ENCODE peak calls at places on chromosomes 16 and 17, in six cellular contexts. One of them, this sample, is unnamed.

GRCh38 chr16:73711441-73712080 is 585.1 kb upstream of the PSMD7 start:
- DNase-seq in GM12891: no peak
- DNase-seq in K562: no peak
- DNase-seq in GM12878: no peak
- DNase-seq in HepG2: no peak
- DNase-seq in SK-N-SH: no peak
- DNase-seq in this sample: no peak

GRCh38 chr16:53754938-53755910 is 51.3 kb downstream of the FTO start:
- DNase-seq in GM12891: no peak
- DNase-seq in GM12878: no peak
- DNase-seq in K562: no peak
- DNase-seq in SK-N-SH: no peak
- DNase-seq in HepG2: no peak
- DNase-seq in this sample: no peak

GRCh38 chr16:58040496-58040846 is 14.9 kb downstream of the MMP15 start:
- DNase-seq in SK-N-SH: peak
- DNase-seq in K562: no peak
- DNase-seq in HepG2: no peak
- DNase-seq in GM12878: no peak
- DNase-seq in GM12891: no peak
- DNase-seq in this sample: no peak

GRCh38 chr17:27888072-27888471 is 5.1 kb downstream of the LYRM9 start:
- DNase-seq in GM12878: no peak
- DNase-seq in K562: no peak
- DNase-seq in HepG2: no peak
- DNase-seq in SK-N-SH: no peak
- DNase-seq in GM12891: no peak
- DNase-seq in this sample: no peak

GRCh38 chr17:14123579-14124278 is 54.4 kb downstream of the COX10 start:
- DNase-seq in SK-N-SH: no peak
- DNase-seq in GM12891: no peak
- DNase-seq in HepG2: no peak
- DNase-seq in GM12878: peak
- DNase-seq in K562: no peak
- DNase-seq in this sample: no peak

GRCh38 chr16:56340416-56340815 is 84.9 kb downstream of the AMFR start:
- DNase-seq in K562: no peak
- DNase-seq in HepG2: no peak
- DNase-seq in GM12891: no peak
- DNase-seq in GM12878: no peak
- DNase-seq in SK-N-SH: no peak
- DNase-seq in this sample: no peak

GRCh38 chr16:19760336-19761060 is 42.4 kb downstream of the IQCK start:
- DNase-seq in GM12891: no peak
- DNase-seq in GM12878: no peak
- DNase-seq in HepG2: no peak
- DNase-seq in SK-N-SH: no peak
- DNase-seq in K562: no peak
- DNase-seq in this sample: no peak

GRCh38 chr17:21132428-21132827 is 5.7 kb downstream of the DHRS7B start:
- DNase-seq in GM12878: no peak
- DNase-seq in SK-N-SH: no peak
- DNase-seq in GM12891: no peak
- DNase-seq in K562: no peak
- DNase-seq in HepG2: no peak
- DNase-seq in this sample: no peak

GRCh38 chr17:61321344-61321743 is 78.3 kb upstream of the TBX2 start:
- DNase-seq in K562: no peak
- DNase-seq in GM12891: no peak
- DNase-seq in GM12878: no peak
- DNase-seq in SK-N-SH: no peak
- DNase-seq in HepG2: no peak
- DNase-seq in this sample: no peak

GRCh38 chr17:46154151-46154816 is 38.9 kb downstream of the KANSL1 start:
- DNase-seq in K562: no peak
- DNase-seq in GM12878: no peak
- DNase-seq in SK-N-SH: no peak
- DNase-seq in GM12891: no peak
- DNase-seq in HepG2: no peak
- DNase-seq in this sample: no peak

GRCh38 chr17:39951924-39952664 is 10.7 kb upstream of the GSDMA start:
- DNase-seq in K562: no peak
- DNase-seq in HepG2: no peak
- DNase-seq in GM12891: no peak
- DNase-seq in SK-N-SH: no peak
- DNase-seq in GM12878: no peak
- DNase-seq in this sample: no peak

GRCh38 chr16:77896357-77896972 is 108.1 kb downstream of the VAT1L start:
- DNase-seq in K562: no peak
- DNase-seq in HepG2: no peak
- DNase-seq in GM12891: no peak
- DNase-seq in SK-N-SH: peak
- DNase-seq in GM12878: no peak
- DNase-seq in this sample: no peak

GRCh38 chr16:53673189-53673588 is 30.5 kb downstream of the RPGRIP1L start:
- DNase-seq in GM12891: no peak
- DNase-seq in SK-N-SH: no peak
- DNase-seq in K562: no peak
- DNase-seq in HepG2: no peak
- DNase-seq in GM12878: no peak
- DNase-seq in this sample: no peak

GRCh38 chr17:6574689-6575595 is 18.6 kb upstream of the PITPNM3 start:
- DNase-seq in SK-N-SH: no peak
- DNase-seq in GM12878: peak
- DNase-seq in HepG2: no peak
- DNase-seq in K562: peak
- DNase-seq in GM12891: peak
- DNase-seq in this sample: peak

GRCh38 chr16:79656537-79657115 is 56.1 kb upstream of the MAF start:
- DNase-seq in GM12878: no peak
- DNase-seq in HepG2: no peak
- DNase-seq in K562: no peak
- DNase-seq in SK-N-SH: no peak
- DNase-seq in GM12891: no peak
- DNase-seq in this sample: no peak

GRCh38 chr17:74954665-74955421 is 17.7 kb downstream of the HID1 start:
- DNase-seq in GM12878: no peak
- DNase-seq in SK-N-SH: peak
- DNase-seq in HepG2: no peak
- DNase-seq in GM12891: no peak
- DNase-seq in K562: no peak
- DNase-seq in this sample: no peak

GRCh38 chr16:26688105-26688504 is 378.6 kb upstream of the C16orf82 start:
- DNase-seq in GM12891: no peak
- DNase-seq in GM12878: no peak
- DNase-seq in K562: no peak
- DNase-seq in SK-N-SH: no peak
- DNase-seq in HepG2: no peak
- DNase-seq in this sample: no peak

GRCh38 chr17:44959821-44960523 is 8.1 kb downstream of the C1QL1 start:
- DNase-seq in GM12891: no peak
- DNase-seq in GM12878: no peak
- DNase-seq in HepG2: no peak
- DNase-seq in SK-N-SH: peak
- DNase-seq in K562: no peak
- DNase-seq in this sample: no peak

GRCh38 chr16:15951852-15952251 is 2.4 kb downstream of the ABCC1 start:
- DNase-seq in GM12878: no peak
- DNase-seq in SK-N-SH: no peak
- DNase-seq in K562: no peak
- DNase-seq in GM12891: no peak
- DNase-seq in HepG2: peak
- DNase-seq in this sample: no peak

GRCh38 chr16:73092236-73092781 is 44.4 kb upstream of the ZFHX3 start:
- DNase-seq in GM12891: no peak
- DNase-seq in K562: no peak
- DNase-seq in GM12878: no peak
- DNase-seq in SK-N-SH: no peak
- DNase-seq in HepG2: peak
- DNase-seq in this sample: no peak

GRCh38 chr16:72501739-72502653 is 330.0 kb upstream of the PMFBP1 start:
- DNase-seq in HepG2: peak
- DNase-seq in GM12891: peak
- DNase-seq in GM12878: peak
- DNase-seq in K562: peak
- DNase-seq in SK-N-SH: peak
- DNase-seq in this sample: peak

GRCh38 chr17:17134952-17135340 is 71.2 kb downstream of the PLD6 start:
- DNase-seq in SK-N-SH: no peak
- DNase-seq in HepG2: no peak
- DNase-seq in GM12878: no peak
- DNase-seq in K562: no peak
- DNase-seq in GM12891: no peak
- DNase-seq in this sample: no peak

GRCh38 chr17:7854851-7855642 is at the start of gene TMEM88:
- DNase-seq in GM12891: no peak
- DNase-seq in K562: no peak
- DNase-seq in GM12878: no peak
- DNase-seq in SK-N-SH: no peak
- DNase-seq in HepG2: no peak
- DNase-seq in this sample: no peak

GRCh38 chr17:72687941-72688340 is 404.5 kb downstream of the SLC39A11 start:
- DNase-seq in SK-N-SH: no peak
- DNase-seq in HepG2: no peak
- DNase-seq in GM12878: no peak
- DNase-seq in GM12891: no peak
- DNase-seq in K562: no peak
- DNase-seq in this sample: no peak

GRCh38 chr16:353404-354285 is 1.1 kb upstream of the AXIN1 start:
- DNase-seq in GM12891: no peak
- DNase-seq in SK-N-SH: no peak
- DNase-seq in HepG2: no peak
- DNase-seq in GM12878: no peak
- DNase-seq in K562: no peak
- DNase-seq in this sample: no peak

GRCh38 chr16:66946541-66946940 is 11.2 kb downstream of the CES2 start:
- DNase-seq in GM12878: no peak
- DNase-seq in HepG2: no peak
- DNase-seq in SK-N-SH: no peak
- DNase-seq in K562: no peak
- DNase-seq in GM12891: no peak
- DNase-seq in this sample: peak

GRCh38 chr16:66946974-66947301 is 11.6 kb downstream of the CES2 start:
- DNase-seq in GM12891: no peak
- DNase-seq in GM12878: no peak
- DNase-seq in K562: no peak
- DNase-seq in HepG2: no peak
- DNase-seq in SK-N-SH: no peak
- DNase-seq in this sample: no peak

GRCh38 chr16:66949472-66949871 is 11.6 kb upstream of the CES3 start:
- DNase-seq in K562: no peak
- DNase-seq in GM12891: no peak
- DNase-seq in GM12878: no peak
- DNase-seq in SK-N-SH: no peak
- DNase-seq in HepG2: no peak
- DNase-seq in this sample: no peak

GRCh38 chr16:66947302-66948033 is 12.2 kb downstream of the CES2 start:
- DNase-seq in HepG2: peak
- DNase-seq in GM12878: peak
- DNase-seq in SK-N-SH: peak
- DNase-seq in K562: peak
- DNase-seq in GM12891: peak
- DNase-seq in this sample: no peak

GRCh38 chr16:66948034-66948821 is 12.8 kb upstream of the CES3 start:
- DNase-seq in GM12891: no peak
- DNase-seq in HepG2: no peak
- DNase-seq in SK-N-SH: no peak
- DNase-seq in GM12878: no peak
- DNase-seq in K562: no peak
- DNase-seq in this sample: peak
- TF ChIP-seq TAF1 in GM12891: no peak
- TF ChIP-seq TAF1 in HepG2: no peak
- TF ChIP-seq TAF1 in SK-N-SH: no peak
- TF ChIP-seq TAF1 in GM12878: no peak
- TF ChIP-seq TAF1 in K562: no peak
- TF ChIP-seq TAF1 in this sample: no peak

GRCh38 chr16:86812363-86812970 is 234.1 kb downstream of the FOXL1 start:
- DNase-seq in GM12891: no peak
- DNase-seq in HepG2: no peak
- DNase-seq in SK-N-SH: no peak
- DNase-seq in GM12878: no peak
- DNase-seq in K562: no peak
- DNase-seq in this sample: no peak

GRCh38 chr16:86810062-86810461 is 231.7 kb downstream of the FOXL1 start:
- DNase-seq in SK-N-SH: no peak
- DNase-seq in HepG2: no peak
- DNase-seq in GM12891: no peak
- DNase-seq in GM12878: no peak
- DNase-seq in K562: no peak
- DNase-seq in this sample: no peak

GRCh38 chr16:86806838-86807351 is 228.5 kb downstream of the FOXL1 start:
- DNase-seq in SK-N-SH: no peak
- DNase-seq in K562: no peak
- DNase-seq in GM12891: no peak
- DNase-seq in GM12878: no peak
- DNase-seq in HepG2: no peak
- DNase-seq in this sample: no peak

GRCh38 chr16:86808863-86809444 is 230.6 kb downstream of the FOXL1 start:
- DNase-seq in GM12891: no peak
- DNase-seq in K562: no peak
- DNase-seq in SK-N-SH: no peak
- DNase-seq in HepG2: no peak
- DNase-seq in GM12878: no peak
- DNase-seq in this sample: no peak

DNA sequence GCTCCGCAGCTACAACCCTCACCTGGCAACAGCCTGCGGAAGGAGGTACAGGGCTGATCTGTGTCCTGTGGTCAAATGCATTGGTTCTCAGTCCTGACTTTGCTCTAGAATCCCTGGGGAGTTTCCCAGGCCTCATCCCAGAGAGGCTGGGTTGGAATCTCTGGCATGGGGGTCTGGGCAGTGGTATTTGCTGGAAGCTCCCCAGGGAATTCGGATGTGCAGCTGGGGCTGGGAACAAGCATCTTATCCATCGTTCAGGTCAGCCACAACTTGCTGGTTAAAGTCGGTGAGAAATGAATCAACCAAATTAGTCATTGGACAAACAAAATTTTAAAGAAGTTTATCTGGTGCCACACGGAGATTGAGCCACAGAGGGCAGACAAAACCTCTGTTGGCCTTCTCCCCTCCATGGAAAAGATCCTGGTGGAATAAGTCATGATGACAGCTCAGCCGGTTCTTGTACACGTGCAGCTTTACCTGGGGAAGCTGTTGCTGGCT is 231.2 kb downstream of the FOXL1 start:
- DNase-seq in HepG2: no peak
- DNase-seq in GM12878: no peak
- DNase-seq in GM12891: no peak
- DNase-seq in SK-N-SH: no peak
- DNase-seq in K562: no peak
- DNase-seq in this sample: no peak
- TF ChIP-seq TAF1 in HepG2: no peak
- TF ChIP-seq TAF1 in GM12878: no peak
- TF ChIP-seq TAF1 in GM12891: no peak
- TF ChIP-seq TAF1 in SK-N-SH: no peak
- TF ChIP-seq TAF1 in K562: no peak
- TF ChIP-seq TAF1 in this sample: no peak

GRCh38 chr16:3610698-3611144 is 685 bp downstream of the SLX4 start:
- DNase-seq in K562: no peak
- DNase-seq in SK-N-SH: no peak
- DNase-seq in HepG2: no peak
- DNase-seq in GM12878: no peak
- DNase-seq in GM12891: no peak
- DNase-seq in this sample: no peak
- TF ChIP-seq TAF1 in K562: no peak
- TF ChIP-seq TAF1 in SK-N-SH: no peak
- TF ChIP-seq TAF1 in HepG2: no peak
- TF ChIP-seq TAF1 in GM12878: no peak
- TF ChIP-seq TAF1 in GM12891: no peak
- TF ChIP-seq TAF1 in this sample: no peak

GRCh38 chr17:70168044-70168978 is 1.0 kb upstream of the KCNJ2 start:
- DNase-seq in K562: peak
- DNase-seq in HepG2: no peak
- DNase-seq in SK-N-SH: peak
- DNase-seq in GM12891: peak
- DNase-seq in GM12878: no peak
- DNase-seq in this sample: peak
- TF ChIP-seq TAF1 in K562: no peak
- TF ChIP-seq TAF1 in HepG2: no peak
- TF ChIP-seq TAF1 in SK-N-SH: no peak
- TF ChIP-seq TAF1 in GM12891: no peak
- TF ChIP-seq TAF1 in GM12878: no peak
- TF ChIP-seq TAF1 in this sample: no peak

This sample was measured in GM12892.